ENCODE peak calls at places on chromosomes 5 and 9, in eight cellular contexts. E is CD8-positive, alpha-beta T cell; D is Peyer's patch; M is IMR-90; B is iPS DF 6.9; P is substantia nigra; F is upper lobe of right lung; R is brain microvascular endothelial cell. W is an unnamed sample.

GRCh38 chr5:149540098-149540497 is 11.1 kb downstream of the CSNK1A1 start:
- DNase-seq in F (no peak), E (no peak), D (no peak), B (no peak), P (no peak), R (no peak), M (no peak), W (no peak)

GRCh38 chr5:41648976-41649375 is 138.6 kb upstream of the PLCXD3 start:
- DNase-seq in B (no peak), M (peak; percentile 3), E (no peak), P (no peak), D (no peak), R (peak; percentile 2), F (no peak), W (no peak)

GRCh38 chr5:59464969-59465368 is 428.6 kb downstream of the PDE4D start:
- DNase-seq in E (no peak), F (no peak), B (no peak), M (no peak), D (no peak), P (no peak), R (no peak), W (no peak)

GRCh38 chr5:8057764-8058163 is 188.8 kb downstream of the MTRR start:
- DNase-seq in F (no peak), B (no peak), D (no peak), E (no peak), P (no peak), M (peak; percentile 56), R (no peak), W (no peak)

GRCh38 chr5:34496258-34496657 is 159.9 kb upstream of the RAI14 start:
- DNase-seq in B (no peak), D (no peak), R (no peak), P (no peak), E (no peak), F (no peak), M (no peak), W (no peak)

GRCh38 chr5:143014017-143014651 is 244.0 kb downstream of the ARHGAP26 start:
- DNase-seq in E (no peak), D (no peak), R (no peak), B (peak; percentile 70), F (peak; percentile 79), P (no peak), M (no peak), W (no peak)

GRCh38 chr5:83393467-83393866 is 78.1 kb upstream of the VCAN start:
- DNase-seq in P (no peak), B (no peak), D (no peak), F (no peak), M (no peak), R (no peak), E (no peak), W (no peak)

GRCh38 chr5:143648696-143649095 is 163.3 kb upstream of the HMHB1 start:
- DNase-seq in B (no peak), D (no peak), E (no peak), F (no peak), M (no peak), R (no peak), P (no peak), W (no peak)

GRCh38 chr5:73480500-73480899 is 17.7 kb upstream of the BTF3 start:
- DNase-seq in R (no peak), D (no peak), E (no peak), F (no peak), P (no peak), B (no peak), M (no peak), W (no peak)

GRCh38 chr5:166961938-166962337 is 1329.5 kb upstream of the WWC1 start:
- DNase-seq in B (no peak), E (no peak), F (no peak), P (no peak), M (no peak), R (no peak), D (no peak), W (no peak)

GRCh38 chr9:4489919-4490704 is at the start of gene SLC1A1:
- DNase-seq in F (peak; percentile 87), R (peak; percentile 31), M (peak; percentile 21), E (no peak), P (no peak), B (no peak), D (peak; percentile 19), W (no peak)

DNA sequence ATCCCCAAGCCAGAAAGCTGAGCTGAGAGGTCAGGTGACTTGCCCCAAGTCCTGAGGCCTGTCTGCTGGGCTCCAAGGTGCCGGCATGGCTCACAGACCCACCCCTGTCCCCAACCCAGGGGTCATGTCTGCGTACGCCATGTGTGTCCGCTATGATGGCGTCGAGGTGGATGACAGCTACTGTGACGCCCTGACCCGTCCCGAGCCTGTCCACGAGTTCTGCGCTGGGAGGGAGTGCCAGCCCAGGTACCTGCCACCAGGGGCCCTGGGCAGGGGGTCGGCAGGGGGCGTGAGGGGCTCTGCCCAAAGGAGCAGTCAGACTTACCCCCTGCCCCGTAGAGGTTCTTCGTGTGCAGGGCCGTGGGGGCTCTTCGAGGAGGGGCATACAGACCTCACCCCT is 32.3 kb downstream of the ADAMTSL2 start:
- DNase-seq in B (no peak), P (no peak), F (no peak), R (no peak), M (no peak), D (no peak), E (no peak), W (no peak)
- H3K27ac ChIP-seq in B (no peak overlapping the region), P (no peak overlapping the region), F (no peak overlapping the region), R (no peak overlapping the region), M (no peak overlapping the region), D (no peak overlapping the region), E (no peak overlapping the region), W (no peak overlapping the region)

DNA sequence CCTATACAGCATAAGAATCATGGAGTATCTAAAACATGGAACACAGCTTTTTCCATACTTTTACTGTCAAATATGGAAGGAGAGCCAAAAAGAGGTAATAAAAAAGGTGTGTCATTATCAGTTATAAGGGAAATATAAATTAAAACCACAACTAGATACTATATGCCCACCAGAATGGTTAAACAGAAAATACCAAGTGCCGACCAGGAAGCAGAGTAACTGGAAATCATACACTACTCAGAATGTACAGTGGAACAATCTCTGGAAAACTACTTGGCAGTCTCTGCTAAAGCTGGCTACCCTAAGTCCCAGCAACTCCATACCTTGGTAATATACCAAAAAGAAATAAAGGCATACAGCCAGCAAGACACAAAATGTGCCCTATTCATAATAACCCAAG is 2.4 kb downstream of the PAIP1 start:
- DNase-seq in F (no peak), P (no peak), E (no peak), R (no peak), M (no peak), D (no peak), B (no peak), W (no peak)
- H3K27ac ChIP-seq in F (no peak overlapping the region), P (no peak overlapping the region), E (no peak overlapping the region), R (no peak overlapping the region), M (no peak overlapping the region), D (no peak overlapping the region), B (no peak overlapping the region), W (no peak overlapping the region)

DNA sequence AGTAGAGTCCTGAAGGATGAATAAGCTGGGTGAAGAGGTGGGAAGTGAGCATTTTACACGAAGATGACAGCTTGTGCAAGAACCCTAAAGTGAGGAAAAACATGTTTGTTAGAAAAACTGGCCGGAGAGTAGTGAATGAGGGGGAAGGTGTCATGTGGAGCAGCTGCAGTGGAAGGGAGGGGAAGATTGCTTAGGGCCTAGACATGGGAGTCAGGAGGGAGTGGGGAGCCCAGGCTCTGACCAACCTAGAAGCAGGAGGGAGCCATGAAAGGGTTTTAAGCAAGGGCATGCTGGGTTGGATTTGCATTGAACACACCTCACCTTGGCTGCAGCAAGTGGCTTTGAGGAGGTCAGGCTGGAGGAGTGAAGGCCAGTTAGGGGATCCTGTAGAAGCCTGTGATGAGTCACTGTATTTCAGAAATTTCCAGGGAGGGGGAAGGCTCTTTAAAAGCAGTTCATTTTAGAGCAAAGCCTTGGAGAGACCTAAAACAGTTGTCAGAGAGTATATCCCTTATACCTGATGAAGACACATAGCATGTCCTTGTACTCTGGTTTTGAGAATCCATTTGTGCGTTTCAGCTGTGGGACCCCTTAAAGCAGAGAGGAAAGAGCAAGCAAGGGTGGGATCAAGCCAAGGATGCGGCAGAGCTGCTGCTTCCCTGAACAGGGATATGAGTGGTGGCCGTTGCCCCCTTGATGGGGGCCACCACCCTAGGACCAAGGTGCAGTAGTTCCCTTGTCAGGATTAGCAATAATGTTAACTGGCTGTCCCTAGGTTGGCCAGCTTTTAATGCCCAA is 45.4 kb downstream of the ANGPTL2 start:
- DNase-seq in M (peak; percentile 24), P (no peak), B (no peak), F (no peak), R (no peak), E (no peak), D (no peak), W (no peak)
- H3K27ac ChIP-seq in M (no peak overlapping the region), P (no peak overlapping the region), B (no peak overlapping the region), F (no peak overlapping the region), R (no peak overlapping the region), E (no peak overlapping the region), D (no peak overlapping the region), W (no peak overlapping the region)

GRCh38 chr5:159199780-159200179 is 9.6 kb downstream of the RNF145 start:
- DNase-seq in M (no peak), D (no peak), R (no peak), B (no peak), E (no peak), F (no peak), P (no peak), W (no peak)
- H3K27ac ChIP-seq in M (no peak overlapping the region), D (no peak overlapping the region), R (no peak overlapping the region), B (no peak overlapping the region), E (no peak overlapping the region), F (no peak overlapping the region), P (no peak overlapping the region), W (no peak overlapping the region)

GRCh38 chr5:172358345-172358744 is 74.8 kb upstream of the UBTD2 start:
- DNase-seq in F (no peak), P (no peak), D (no peak), B (no peak), M (no peak), E (no peak), R (no peak), W (no peak)

GRCh38 chr5:172365948-172366608 is 82.5 kb upstream of the UBTD2 start:
- DNase-seq in D (no peak), M (no peak), B (no peak), R (no peak), F (no peak), P (no peak), E (no peak), W (no peak)

GRCh38 chr5:172364773-172365172 is 81.2 kb upstream of the UBTD2 start:
- DNase-seq in B (no peak), M (no peak), R (no peak), F (no peak), D (no peak), E (no peak), P (peak; percentile 62), W (no peak)

GRCh38 chr5:172362755-172363154 is 79.2 kb upstream of the UBTD2 start:
- DNase-seq in D (no peak), E (no peak), B (no peak), R (no peak), M (peak; percentile 31), P (no peak), F (no peak), W (no peak)

GRCh38 chr5:172361566-172362238 is 78.1 kb upstream of the UBTD2 start:
- DNase-seq in B (no peak), M (peak; percentile 100), R (peak; percentile 99), F (no peak), D (peak; percentile 18), E (no peak), P (no peak), W (no peak)
- H3K27ac ChIP-seq in B (no peak overlapping the region), M (peak overlapping the region; percentile 93), R (peak overlapping the region; percentile 91), F (no peak overlapping the region), D (no peak overlapping the region), E (no peak overlapping the region), P (no peak overlapping the region), W (no peak overlapping the region)